ENCODE peak calls at places on chromosomes 16 and 17, in eight cellular contexts. L is prostate gland; H is central memory CD4-positive, alpha-beta T cell; M is SK-N-DZ; X is hypothalamus; P is T-cell; Q is germinal center; U is activated CD8-positive, alpha-beta memory T cell treated with anti-CD3 and anti-CD28 coated beads, Interleukin-2, amount 10 ng/mL, durations not matched to agents 7 days and 5 days. E is an unnamed sample.

GRCh38 chr17:10739341-10739905 is 9.6 kb upstream of the TMEM220 start:
- DNase-seq in L (no peak), H (no peak), M (no peak), X (no peak), P (no peak), Q (no peak), U (no peak), E (no peak)

GRCh38 chr16:1533443-1533951 is at the start of gene TMEM204:
- DNase-seq in L (no peak), H (peak), M (no peak), X (no peak), P (peak), Q (no peak), U (peak), E (peak)

GRCh38 chr17:19379306-19380075 is 1.2 kb downstream of the MAPK7 start:
- DNase-seq in L (no peak), H (no peak), M (no peak), X (no peak), P (no peak), Q (no peak), U (no peak), E (no peak)

GRCh38 chr16:58508671-58509251 is 6.6 kb upstream of the SETD6 start:
- DNase-seq in L (no peak), H (no peak), M (no peak), X (no peak), P (no peak), Q (no peak), U (no peak), E (no peak)

GRCh38 chr17:29376667-29377268 is 13.4 kb upstream of the TAOK1 start:
- DNase-seq in L (no peak), H (no peak), M (peak), X (no peak), P (no peak), Q (no peak), U (no peak), E (no peak)

GRCh38 chr17:17498606-17499301 is 2.6 kb upstream of the RASD1 start:
- DNase-seq in L (no peak), H (no peak), M (no peak), X (no peak), P (no peak), Q (no peak), U (no peak), E (no peak)

GRCh38 chr16:51722467-51722866 is 571.4 kb upstream of the SALL1 start:
- DNase-seq in L (no peak), H (no peak), M (no peak), X (no peak), P (no peak), Q (no peak), U (no peak), E (no peak)

GRCh38 chr17:37234106-37234505 is 141.7 kb upstream of the C17orf78 start:
- DNase-seq in L (no peak), H (no peak), M (no peak), X (no peak), P (no peak), Q (no peak), U (no peak), E (no peak)

GRCh38 chr16:30649725-30650368 is 913 bp upstream of the PRR14 start:
- DNase-seq in L (no peak), H (peak), M (no peak), X (peak), P (no peak), Q (no peak), U (peak), E (no peak)

GRCh38 chr16:19879241-19879792 is 5.3 kb downstream of the GPRC5B start:
- DNase-seq in L (peak), H (no peak), M (no peak), X (no peak), P (no peak), Q (no peak), U (no peak), E (no peak)

GRCh38 chr16:13742929-13743328 is 177.0 kb upstream of the ERCC4 start:
- DNase-seq in L (no peak), H (no peak), M (no peak), X (no peak), P (no peak), Q (no peak), U (no peak), E (no peak)

GRCh38 chr16:89343501-89344291 is 126.2 kb downstream of the ZNF778 start:
- DNase-seq in L (no peak), H (no peak), M (no peak), X (no peak), P (no peak), Q (no peak), U (no peak), E (no peak)

GRCh38 chr17:63925615-63926014 is 6.5 kb downstream of the CD79B start:
- DNase-seq in L (no peak), H (no peak), M (no peak), X (no peak), P (no peak), Q (peak), U (no peak), E (no peak)

GRCh38 chr16:503150-504071 is 24.1 kb upstream of the CAPN15 start:
- DNase-seq in L (no peak), H (no peak), M (no peak), X (no peak), P (no peak), Q (no peak), U (no peak), E (no peak)

E was measured in activated effector memory CD4-positive, alpha-beta T cell treated with Interleukin-2 at 50 U/mL for 16 hours.